ENCODE peak calls at places on chromosome 7, in five cellular contexts. J, S, D, R and G are unnamed samples.

GRCh38 chr7:75878312-75878768 is 494 bp upstream of the RHBDD2 start:
- DNase-seq in J (no peak), S (no peak), D (no peak), R (no peak), G (no peak)

GRCh38 chr7:73844848-73845460 is 2.6 kb upstream of the METTL27 start:
- DNase-seq in J (no peak), S (no peak), D (no peak), R (peak; percentile 42), G (no peak)

GRCh38 chr7:159142730-159143129 is 1.9 kb downstream of the VIPR2 start:
- DNase-seq in J (no peak), S (no peak), D (peak; percentile 0), R (no peak), G (no peak)

GRCh38 chr7:155357573-155358041 is 59.9 kb downstream of the INSIG1 start:
- DNase-seq in J (no peak), S (no peak), D (no peak), R (no peak), G (no peak)

GRCh38 chr7:1678571-1679325 is 8.7 kb downstream of the ELFN1 start:
- DNase-seq in J (no peak), S (no peak), D (no peak), R (no peak), G (peak; percentile 25)

GRCh38 chr7:28408105-28408973 is 4.0 kb upstream of the CREB5 start:
- DNase-seq in J (no peak), S (no peak), D (no peak), R (no peak), G (no peak)

GRCh38 chr7:29091722-29092121 is 54.6 kb downstream of the CPVL start:
- DNase-seq in J (no peak), S (no peak), D (no peak), R (no peak), G (no peak)

GRCh38 chr7:104363355-104363754 is 35.0 kb downstream of the LHFPL3 start:
- DNase-seq in J (no peak), S (no peak), D (no peak), R (no peak), G (no peak)

GRCh38 chr7:55366461-55367138 is 1.5 kb downstream of the LANCL2 start:
- DNase-seq in J (no peak), S (peak; percentile 37), D (no peak), R (no peak), G (no peak)

GRCh38 chr7:137657476-137658193 is 189.1 kb downstream of the DGKI start:
- DNase-seq in J (no peak), S (no peak), D (no peak), R (no peak), G (no peak)

GRCh38 chr7:135620980-135621850 is 41.1 kb upstream of the STMP1 start:
- DNase-seq in J (peak; percentile 75), S (peak; percentile 75), D (peak; percentile 36), R (peak; percentile 82), G (peak; percentile 21)

GRCh38 chr7:69738396-69738889 is 140.2 kb downstream of the AUTS2 start:
- DNase-seq in J (no peak), S (peak; percentile 9), D (no peak), R (peak; percentile 71), G (no peak)

GRCh38 chr7:154339169-154339568 is 287.0 kb downstream of the DPP6 start:
- DNase-seq in J (no peak), S (no peak), D (no peak), R (no peak), G (no peak)

GRCh38 chr7:38283107-38283506 is 9.7 kb upstream of the TARP start:
- DNase-seq in J (no peak), S (no peak), D (no peak), R (no peak), G (no peak)

GRCh38 chr7:77648742-77649338 is 47.4 kb upstream of the RSBN1L start:
- DNase-seq in J (no peak), S (no peak), D (no peak), R (no peak), G (no peak)

GRCh38 chr7:28137471-28137870 is 43.1 kb downstream of the JAZF1 start:
- DNase-seq in J (no peak), S (no peak), D (no peak), R (peak; percentile 62), G (no peak)

GRCh38 chr7:29764227-29764626 is 42.1 kb upstream of the WIPF3 start:
- DNase-seq in J (no peak), S (no peak), D (no peak), R (no peak), G (no peak)

GRCh38 chr7:55178292-55178862 is 159.6 kb downstream of the EGFR start:
- DNase-seq in J (no peak), S (no peak), D (no peak), R (no peak), G (no peak)

GRCh38 chr7:94130716-94131115 is 126.6 kb upstream of the BET1 start:
- DNase-seq in J (no peak), S (no peak), D (no peak), R (no peak), G (no peak)

GRCh38 chr7:50667789-50668226 is 102.6 kb upstream of the DDC start:
- DNase-seq in J (no peak), S (no peak), D (peak; percentile 51), R (no peak), G (no peak)

GRCh38 chr7:30556854-30557644 is 37.6 kb upstream of the GARS1 start:
- DNase-seq in J (no peak), S (no peak), D (peak; percentile 94), R (peak; percentile 61), G (no peak)

GRCh38 chr7:100489824-100490223 is 6.1 kb downstream of the NYAP1 start:
- DNase-seq in J (no peak), S (peak; percentile 87), D (no peak), R (peak; percentile 83), G (peak; percentile 44)

GRCh38 chr7:74683799-74684198 is 26.3 kb downstream of the GTF2I start:
- DNase-seq in J (no peak), S (no peak), D (no peak), R (no peak), G (no peak)

GRCh38 chr7:27098493-27099223 is 2.9 kb upstream of the HOXA1 start:
- DNase-seq in J (no peak), S (no peak), D (no peak), R (peak; percentile 68), G (no peak)

GRCh38 chr7:131203291-131203976 is 124.2 kb upstream of the MKLN1 start:
- DNase-seq in J (no peak), S (no peak), D (no peak), R (no peak), G (no peak)

GRCh38 chr7:107815254-107815882 is 12.3 kb upstream of the SLC26A3 start:
- DNase-seq in J (no peak), S (no peak), D (no peak), R (no peak), G (no peak)

GRCh38 chr7:135743907-135744789 is 4.5 kb downstream of the FAM180A start:
- DNase-seq in J (no peak), S (no peak), D (no peak), R (peak; percentile 86), G (no peak)

GRCh38 chr7:10284001-10284400 is 689.7 kb upstream of the PHF14 start:
- DNase-seq in J (no peak), S (no peak), D (no peak), R (no peak), G (no peak)

GRCh38 chr7:82760092-82760491 is 316.5 kb upstream of the CACNA2D1 start:
- DNase-seq in J (no peak), S (no peak), D (no peak), R (no peak), G (no peak)

DNA sequence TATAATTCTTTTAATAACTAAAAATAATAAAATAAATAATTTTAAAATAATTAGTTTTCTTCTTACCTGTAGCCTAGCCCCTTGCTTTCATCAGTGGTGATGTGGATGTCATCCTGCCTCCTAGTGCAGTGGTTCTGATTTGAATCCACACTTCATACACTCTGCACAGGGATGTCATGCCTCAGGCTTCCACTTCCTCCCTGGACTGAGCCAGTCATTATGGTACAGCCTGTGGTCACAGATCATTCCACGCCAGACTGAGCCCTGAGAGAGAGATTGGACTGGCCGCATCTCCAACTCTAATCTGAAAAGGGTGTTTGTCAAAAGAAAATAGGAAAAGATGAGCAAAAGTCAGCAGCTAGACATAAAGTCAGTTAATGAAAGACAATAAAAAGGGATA is 436.2 kb upstream of the IGFBP3 start:
- DNase-seq in J (no peak), S (no peak), D (no peak), R (no peak), G (no peak)
- H3K27ac ChIP-seq in J (no peak overlapping the region), S (no peak overlapping the region), D (no peak overlapping the region), R (no peak overlapping the region), G (no peak overlapping the region)

GRCh38 chr7:98288064-98288823 is 6.8 kb downstream of the BRI3 start:
- DNase-seq in J (no peak), S (no peak), D (no peak), R (no peak), G (peak; percentile 67)

GRCh38 chr7:98289333-98289875 is 7.9 kb downstream of the BRI3 start:
- DNase-seq in J (no peak), S (no peak), D (no peak), R (no peak), G (no peak)

GRCh38 chr7:98286701-98287485 is 5.4 kb downstream of the BRI3 start:
- DNase-seq in J (no peak), S (no peak), D (no peak), R (no peak), G (peak; percentile 53)

GRCh38 chr7:98286093-98286525 is 4.6 kb downstream of the BRI3 start:
- DNase-seq in J (no peak), S (peak; percentile 47), D (peak; percentile 59), R (peak; percentile 39), G (peak; percentile 75)

GRCh38 chr7:98287486-98287959 is 6.0 kb downstream of the BRI3 start:
- DNase-seq in J (no peak), S (no peak), D (peak; percentile 50), R (no peak), G (peak; percentile 76)
- H3K4me1 ChIP-seq in J (peaks cover 61% of the 10 kb centered on the region), S (peaks cover 56% of the 10 kb centered on the region), D (peaks cover 38% of the 10 kb centered on the region), R (peaks cover 44% of the 10 kb centered on the region), G (peaks cover 55% of the 10 kb centered on the region)

GRCh38 chr7:34091330-34091917 is 186.1 kb downstream of the BMPER start:
- DNase-seq in J (peak; percentile 28), S (peak; percentile 53), D (no peak), R (no peak), G (no peak)
- TF ChIP-seq CTCF in J (peak; percentile 59), S (peak; percentile 62), D (no peak), R (peak; percentile 59), G (no peak)

DNA sequence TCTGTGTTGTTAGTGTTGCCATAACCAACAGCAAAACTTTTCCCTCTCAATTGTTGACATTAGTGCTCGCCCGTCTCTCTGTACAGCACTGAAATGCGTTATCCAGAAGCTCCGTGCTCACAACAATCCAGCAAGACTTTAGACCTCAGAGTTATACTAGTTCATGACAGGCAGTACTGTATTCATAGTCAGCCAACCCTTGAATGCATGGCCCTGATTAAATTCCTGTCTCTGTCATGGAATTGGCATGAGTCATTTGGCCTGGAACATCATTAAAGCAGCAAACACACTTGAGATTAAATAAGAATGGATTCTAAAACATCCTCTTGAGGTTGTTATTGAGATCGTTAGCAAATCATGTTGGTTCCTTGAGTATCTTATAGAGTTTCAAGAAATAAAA is 405.5 kb upstream of the C7orf33 start:
- DNase-seq in J (no peak), S (no peak), D (no peak), R (no peak), G (no peak)
- H3K27ac ChIP-seq in J (no peak overlapping the region), S (no peak overlapping the region), D (no peak overlapping the region), R (no peak overlapping the region), G (no peak overlapping the region)

DNA sequence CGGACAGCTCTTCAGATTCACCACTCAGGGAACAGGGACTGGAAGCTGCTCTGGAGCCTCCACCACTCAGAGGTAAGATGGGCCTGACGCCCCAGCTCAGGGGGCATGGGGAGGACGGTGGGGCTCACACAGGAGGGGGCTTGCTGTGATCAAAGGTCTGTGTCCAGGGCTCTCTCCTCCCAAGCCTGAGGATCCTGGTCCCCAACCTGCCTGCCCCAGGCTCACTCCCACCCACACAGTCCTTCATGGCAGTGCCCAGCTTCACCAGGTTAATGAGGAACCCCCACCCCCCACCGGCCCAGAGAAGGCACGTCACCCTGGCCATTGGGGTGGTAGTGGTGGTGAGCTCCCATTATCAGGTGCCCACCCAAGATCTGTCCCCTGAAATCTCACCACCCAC is 926.7 kb upstream of the ZNF722 start:
- DNase-seq in J (no peak), S (no peak), D (no peak), R (no peak), G (no peak)
- H3K4me1 ChIP-seq in J (no peaks in the 10 kb centered on the region), S (no peaks in the 10 kb centered on the region), D (no peaks in the 10 kb centered on the region), R (no peaks in the 10 kb centered on the region), G (no peaks in the 10 kb centered on the region)